ENCODE peak calls at places on chromosomes 2 and 18, in five cellular contexts. M, X, K, B and I are unnamed samples.

GRCh38 chr18:44841769-44842587 is 161.3 kb downstream of the SETBP1 start:
- DNase-seq in X (no peak), K (no peak), M (no peak), B (no peak), I (no peak)

GRCh38 chr2:240987588-240987987 is 10.8 kb upstream of the SNED1 start:
- DNase-seq in K (peak; percentile 32), B (peak; percentile 65), M (no peak), X (no peak), I (no peak)

GRCh38 chr2:7882296-7882695 is 799.6 kb upstream of the ID2 start:
- DNase-seq in X (no peak), B (no peak), M (no peak), K (no peak), I (no peak)

GRCh38 chr2:216551234-216551633 is 52.6 kb downstream of the RPL37A start:
- DNase-seq in M (peak; percentile 88), X (no peak), K (no peak), B (no peak), I (no peak)

GRCh38 chr2:24253303-24253919 is 78.6 kb downstream of the FAM228A start:
- DNase-seq in X (no peak), M (peak; percentile 41), K (no peak), B (no peak), I (no peak)

GRCh38 chr18:47582055-47582454 is 330.6 kb upstream of the SKOR2 start:
- DNase-seq in B (no peak), M (no peak), X (no peak), K (no peak), I (no peak)

GRCh38 chr2:63048367-63049171 is 2.1 kb upstream of the OTX1 start:
- DNase-seq in M (no peak), B (peak; percentile 75), K (no peak), X (no peak), I (peak; percentile 56)

GRCh38 chr2:126905991-126906390 is 7.3 kb downstream of the TEX51 start:
- DNase-seq in K (no peak), B (no peak), X (no peak), M (no peak), I (no peak)

GRCh38 chr2:71930073-71930681 is 217.5 kb downstream of the CYP26B1 start:
- DNase-seq in M (no peak), K (no peak), X (no peak), B (peak; percentile 67), I (no peak)

GRCh38 chr2:240250985-240251847 is 110.8 kb upstream of the OTOS start:
- DNase-seq in B (peak; percentile 84), K (peak; percentile 88), X (no peak), M (peak; percentile 89), I (peak; percentile 64)

GRCh38 chr2:129078548-129078947 is 759.9 kb upstream of the HS6ST1 start:
- DNase-seq in K (no peak), B (no peak), M (no peak), X (no peak), I (no peak)

GRCh38 chr2:44934962-44935853 is 6.3 kb upstream of the SIX3 start:
- DNase-seq in B (peak; percentile 73), K (no peak), M (no peak), X (no peak), I (no peak)

GRCh38 chr18:40769786-40770185 is 1185.2 kb upstream of the PIK3C3 start:
- DNase-seq in X (no peak), K (no peak), B (no peak), M (no peak), I (no peak)

GRCh38 chr2:80687524-80687923 is 383.0 kb upstream of the LRRTM1 start:
- DNase-seq in M (no peak), K (no peak), B (no peak), X (peak; percentile 17), I (no peak)

GRCh38 chr2:64922482-64923384 is 66.5 kb upstream of the SLC1A4 start:
- DNase-seq in K (no peak), X (no peak), M (no peak), B (no peak), I (no peak)

GRCh38 chr2:55156326-55156725 is 75.8 kb downstream of the CLHC1 start:
- DNase-seq in M (peak; percentile 44), K (no peak), B (no peak), X (no peak), I (no peak)

GRCh38 chr18:43893001-43893637 is 615.8 kb upstream of the SYT4 start:
- DNase-seq in B (no peak), K (no peak), X (no peak), M (peak; percentile 92), I (no peak)

GRCh38 chr2:109637749-109638570 is 23.8 kb downstream of the SOWAHC start:
- DNase-seq in B (no peak), K (no peak), X (peak; percentile 84), M (peak; percentile 65), I (no peak)

GRCh38 chr2:69950241-69950640 is 11.2 kb downstream of the ASPRV1 start:
- DNase-seq in K (no peak), M (peak; percentile 57), X (no peak), B (no peak), I (no peak)

GRCh38 chr2:230643576-230644291 is 68.9 kb upstream of the CAB39 start:
- DNase-seq in K (peak; percentile 86), X (peak; percentile 80), B (peak; percentile 84), M (no peak), I (no peak)

GRCh38 chr2:220034356-220035121 is 407.1 kb downstream of the SLC4A3 start:
- DNase-seq in B (no peak), K (no peak), M (peak; percentile 72), X (no peak), I (no peak)

GRCh38 chr2:132582360-132582759 is 87.6 kb downstream of the LYPD1 start:
- DNase-seq in B (no peak), K (peak; percentile 55), X (no peak), M (peak; percentile 69), I (no peak)

GRCh38 chr18:23573948-23574431 is 12.3 kb downstream of the NPC1 start:
- DNase-seq in X (peak; percentile 40), K (peak; percentile 73), M (peak; percentile 72), B (no peak), I (no peak)

GRCh38 chr2:231467613-231468525 is 3.6 kb upstream of the NCL start:
- DNase-seq in M (no peak), K (no peak), X (no peak), B (peak; percentile 70), I (no peak)

GRCh38 chr2:84494070-84494469 is 22.2 kb upstream of the DNAH6 start:
- DNase-seq in B (no peak), K (no peak), M (peak; percentile 78), X (no peak), I (no peak)

GRCh38 chr2:110748489-110748867 is 16.1 kb downstream of the ACOXL start:
- DNase-seq in M (peak; percentile 11), K (no peak), X (peak; percentile 96), B (no peak), I (no peak)

GRCh38 chr18:7415081-7415894 is 151.8 kb upstream of the PTPRM start:
- DNase-seq in X (no peak), B (no peak), K (no peak), M (no peak), I (no peak)

GRCh38 chr2:127423476-127423840 is 5.2 kb downstream of the PROC start:
- DNase-seq in X (no peak), K (no peak), B (no peak), M (no peak), I (no peak)

GRCh38 chr2:207759890-207760289 is 9.8 kb downstream of the FZD5 start:
- DNase-seq in M (no peak), B (no peak), K (no peak), X (no peak), I (no peak)

GRCh38 chr2:74659462-74659861 is 5.4 kb downstream of the SEMA4F start:
- DNase-seq in B (no peak), K (no peak), M (peak; percentile 5), X (peak; percentile 29), I (no peak)

GRCh38 chr2:3223080-3223923 is 154.3 kb downstream of the EIPR1 start:
- DNase-seq in B (no peak), K (no peak), M (peak; percentile 86), X (peak; percentile 92), I (no peak)

GRCh38 chr2:189208254-189208653 is 28.7 kb upstream of the COL5A2 start:
- DNase-seq in X (no peak), M (no peak), K (no peak), B (no peak), I (no peak)

DNA sequence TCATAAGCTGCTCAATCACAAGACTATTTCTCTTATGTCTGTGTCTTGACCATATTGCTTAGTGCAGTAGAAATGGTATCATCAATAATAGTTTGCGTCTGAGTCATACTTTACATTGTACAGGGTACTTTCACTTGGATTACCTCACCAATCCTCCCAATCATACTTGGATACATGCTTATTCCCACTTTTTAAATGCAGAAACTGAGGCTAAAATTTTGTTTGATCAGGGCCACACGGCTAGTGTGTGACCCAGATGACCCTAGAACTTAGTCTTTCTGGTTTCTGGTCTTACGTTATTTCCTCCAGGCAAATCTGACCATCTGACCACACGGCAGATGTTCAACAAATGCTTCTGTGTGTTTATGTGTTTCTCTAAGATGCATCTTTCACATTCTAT is 23.8 kb upstream of the CCL20 start:
- DNase-seq in K (no peak), M (peak; percentile 17), B (no peak), X (peak; percentile 46), I (no peak)
- TF ChIP-seq CTCF in K (no peak), M (no peak), B (no peak), X (no peak), I (no peak)

GRCh38 chr2:9937968-9938367 is 13.5 kb upstream of the GRHL1 start:
- DNase-seq in M (no peak), X (no peak), B (no peak), K (no peak), I (no peak)
- TF ChIP-seq CTCF in M (no peak), X (no peak), B (no peak), K (no peak), I (no peak)

DNA sequence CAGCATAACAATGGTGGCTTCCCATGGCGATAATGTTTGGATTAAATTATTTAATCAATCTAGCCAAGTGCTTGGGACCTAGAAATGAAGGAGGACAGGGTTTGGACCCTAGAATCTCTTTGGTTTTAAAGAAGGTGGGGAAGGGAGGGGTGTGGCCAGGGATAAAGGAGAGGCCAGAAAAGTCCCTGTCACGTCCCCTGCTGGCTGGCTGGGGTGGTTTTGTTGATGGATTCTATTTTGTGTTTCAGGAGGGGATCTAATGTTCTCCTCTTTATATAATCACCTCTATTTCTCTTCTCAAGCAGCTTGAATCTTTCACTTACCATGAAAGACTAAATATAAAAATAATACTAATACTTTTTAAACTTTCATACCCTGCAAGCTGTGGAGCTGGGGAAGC is 52.6 kb upstream of the GALR1 start:
- DNase-seq in M (no peak), X (no peak), K (no peak), B (no peak), I (no peak)
- TF ChIP-seq CTCF in M (peak; percentile 9), X (peak; percentile 24), K (no peak), B (no peak), I (no peak)

DNA sequence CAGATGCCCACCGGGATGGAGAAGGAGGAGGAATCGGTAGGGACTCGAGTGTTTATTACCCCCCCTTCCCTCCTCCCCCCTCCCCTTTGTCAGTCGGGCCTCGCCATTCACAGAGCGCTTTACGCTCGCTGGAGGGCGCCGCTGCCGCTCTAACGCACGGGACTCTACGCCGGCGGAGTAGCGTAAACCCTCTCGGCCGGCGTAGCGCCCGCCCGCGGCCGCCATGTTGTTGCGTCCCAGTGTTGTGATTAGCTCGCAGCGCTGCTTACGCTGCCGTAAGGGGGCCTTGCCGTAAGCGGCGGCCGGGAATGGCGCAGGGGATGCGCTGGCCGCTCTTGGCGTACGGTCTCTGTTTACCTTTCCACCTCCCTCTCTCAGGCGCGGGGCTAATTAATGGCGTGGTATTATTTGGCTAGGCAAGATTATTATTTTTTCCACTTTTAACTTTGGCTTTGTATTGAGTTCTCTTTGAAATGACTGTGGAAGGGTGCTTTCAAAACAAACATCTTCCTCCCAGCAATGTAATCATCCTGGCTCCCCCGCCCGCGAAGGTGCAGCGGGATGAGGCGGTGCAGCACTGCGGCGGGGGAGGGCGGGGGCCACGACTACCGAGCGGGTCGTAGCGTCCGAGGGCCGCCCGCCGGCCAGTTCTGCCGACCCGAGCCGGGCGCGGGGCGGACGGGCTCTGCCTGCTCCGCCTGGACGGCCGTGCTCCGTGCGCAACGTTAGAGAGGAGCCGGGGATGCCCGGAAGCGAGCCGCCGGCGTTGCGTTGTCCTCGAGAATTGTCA is 779 bp downstream of the EPC2 start:
- DNase-seq in X (peak; percentile 92), K (peak; percentile 94), B (peak; percentile 99), M (peak; percentile 90), I (peak; percentile 97)
- TF ChIP-seq CTCF in X (peak; percentile 27), K (no peak), B (peak; percentile 50), M (peak; percentile 37), I (no peak)